ENCODE peak calls at places on chromosomes 4 and X, in seven cellular contexts. Y, B, C, S, R, H and U are unnamed samples.

GRCh38 chr4:73573794-73574528 is 46.3 kb downstream of the RASSF6 start:
- DNase-seq in Y (peak), B (no peak), C (peak), S (peak), R (peak), H (peak), U (peak)

GRCh38 chrX:316351-317325 is 2.0 kb downstream of the GTPBP6 start:
- DNase-seq in Y (no peak), B (no peak), C (no peak), S (no peak), R (no peak), H (no peak), U (no peak)

GRCh38 chr4:84964995-84965557 is 1.4 kb downstream of the WDFY3 start:
- DNase-seq in Y (no peak), B (no peak), C (no peak), S (no peak), R (no peak), H (no peak), U (no peak)

GRCh38 chr4:123823244-123823643 is 426.6 kb downstream of the SPRY1 start:
- DNase-seq in Y (no peak), B (no peak), C (no peak), S (no peak), R (no peak), H (no peak), U (no peak)

GRCh38 chrX:11543249-11543648 is 122.5 kb downstream of the ARHGAP6 start:
- DNase-seq in Y (peak), B (no peak), C (peak), S (no peak), R (no peak), H (no peak), U (no peak)

GRCh38 chr4:102217775-102218174 is 127.5 kb downstream of the SLC39A8 start:
- DNase-seq in Y (no peak), B (no peak), C (no peak), S (no peak), R (no peak), H (no peak), U (no peak)

GRCh38 chr4:142727152-142727551 is 118.9 kb downstream of the INPP4B start:
- DNase-seq in Y (no peak), B (no peak), C (no peak), S (no peak), R (no peak), H (no peak), U (no peak)

GRCh38 chr4:153963216-153963615 is 174.3 kb upstream of the SFRP2 start:
- DNase-seq in Y (no peak), B (no peak), C (no peak), S (no peak), R (no peak), H (no peak), U (no peak)

GRCh38 chrX:39936886-39937770 is 160.6 kb downstream of the BCOR start:
- DNase-seq in Y (no peak), B (no peak), C (no peak), S (no peak), R (no peak), H (no peak), U (no peak)

GRCh38 chrX:109936114-109936513 is 66.8 kb upstream of the TMEM164 start:
- DNase-seq in Y (no peak), B (no peak), C (no peak), S (no peak), R (no peak), H (no peak), U (peak)

GRCh38 chr4:143294310-143294709 is 42.4 kb upstream of the GAB1 start:
- DNase-seq in Y (no peak), B (no peak), C (no peak), S (no peak), R (peak), H (no peak), U (no peak)

GRCh38 chr4:2377241-2377640 is 41.2 kb downstream of the ZFYVE28 start:
- DNase-seq in Y (no peak), B (no peak), C (no peak), S (no peak), R (no peak), H (no peak), U (no peak)
- H3K4me2 ChIP-seq in Y (no peak), B (no peak), C (no peak), S (no peak), R (no peak), H (no peak), U (no peak)

GRCh38 chr4:139715721-139716391 is 50.2 kb downstream of the MGST2 start:
- DNase-seq in Y (no peak), B (no peak), C (no peak), S (no peak), R (peak), H (no peak), U (no peak)
- H3K27ac ChIP-seq in Y (no peak), B (no peak), C (no peak), S (no peak), R (peak), H (no peak), U (no peak)

GRCh38 chr4:15766821-15767220 is 11.3 kb upstream of the CD38 start:
- DNase-seq in Y (no peak), B (no peak), C (no peak), S (no peak), R (no peak), H (no peak), U (no peak)
- H3K4me2 ChIP-seq in Y (peak), B (no peak), C (no peak), S (no peak), R (no peak), H (no peak), U (no peak)

DNA sequence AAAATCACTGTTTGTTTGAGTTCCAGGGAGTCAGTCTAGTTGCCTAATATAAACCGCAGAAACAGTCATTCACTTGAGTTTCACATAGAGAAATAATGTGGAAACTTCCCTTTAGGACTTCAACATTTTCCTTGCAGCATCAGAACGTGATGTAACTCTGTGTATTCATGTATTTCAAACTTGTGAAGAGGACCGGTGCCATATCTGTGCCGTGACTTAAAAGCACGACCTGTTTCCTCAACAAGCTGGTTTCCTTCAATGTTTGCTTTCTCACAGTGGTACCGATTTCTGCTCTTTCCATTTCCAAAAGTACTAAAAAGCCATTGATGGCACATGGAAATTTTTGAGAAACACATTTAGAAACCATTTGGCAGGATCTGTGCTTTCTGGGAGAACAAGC is 166.6 kb upstream of the RAPGEF2 start:
- DNase-seq in Y (no peak), B (no peak), C (no peak), S (no peak), R (no peak), H (no peak), U (no peak)
- H3K27ac ChIP-seq in Y (no peak), B (no peak), C (no peak), S (no peak), R (no peak), H (no peak), U (no peak)

GRCh38 chr4:119525771-119526712 is 102.6 kb downstream of the PDE5A start:
- DNase-seq in Y (no peak), B (no peak), C (no peak), S (peak), R (no peak), H (no peak), U (no peak)

GRCh38 chr4:119526786-119527550 is 101.6 kb downstream of the PDE5A start:
- DNase-seq in Y (no peak), B (no peak), C (no peak), S (peak), R (no peak), H (no peak), U (no peak)

GRCh38 chr4:119521306-119521705 is 107.3 kb downstream of the PDE5A start:
- DNase-seq in Y (no peak), B (no peak), C (no peak), S (no peak), R (peak), H (no peak), U (no peak)

GRCh38 chr4:119523399-119523798 is 105.2 kb downstream of the PDE5A start:
- DNase-seq in Y (no peak), B (no peak), C (no peak), S (peak), R (no peak), H (no peak), U (no peak)

GRCh38 chr4:119525005-119525749 is 103.4 kb downstream of the PDE5A start:
- DNase-seq in Y (no peak), B (peak), C (peak), S (peak), R (no peak), H (no peak), U (peak)
- H3K4me2 ChIP-seq in Y (no peak), B (no peak), C (peak), S (peak), R (no peak), H (no peak), U (peak)

DNA sequence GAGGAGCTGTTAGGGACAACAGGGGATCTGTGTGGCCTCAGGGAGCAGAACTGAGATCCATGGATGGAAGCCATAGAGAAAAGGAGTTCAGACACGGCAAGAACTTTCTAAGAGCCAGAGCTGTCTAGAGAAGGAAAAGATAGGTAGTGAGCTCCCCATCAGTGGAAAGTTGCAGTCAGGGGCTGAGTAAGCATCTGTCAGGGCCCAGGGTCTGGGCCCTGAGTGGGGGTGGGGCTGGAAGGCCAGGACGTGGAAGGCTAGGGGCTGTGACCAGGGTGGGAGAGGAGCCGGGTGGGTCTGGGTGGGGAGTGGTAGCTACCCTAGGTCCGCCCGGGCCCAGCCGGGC is 324 bp upstream of the MSN start:
- DNase-seq in Y (no peak), B (no peak), C (no peak), S (no peak), R (no peak), H (no peak), U (no peak)
- H3K27ac ChIP-seq in Y (peak), B (no peak), C (peak), S (no peak), R (peak), H (peak), U (no peak)